ENCODE peak calls at places on chromosomes 12 and 14, in four cellular contexts. X is fibroblast of pulmonary artery; A is stimulated activated CD8-positive, alpha-beta memory T cell treated with anti-CD3 and anti-CD28 coated beads, Interleukin-12 subunit alpha, Interleukin-12 subunit beta, amount 100 ng/mL, for 4 hours; F is activated naive CD4-positive, alpha-beta T cell. S is an unnamed sample.

GRCh38 chr12:115227137-115227615 is 543.2 kb upstream of the TBX3 start:
- DNase-seq in X (peak), F (no peak), A (no peak), S (no peak)

GRCh38 chr12:89225401-89225800 is 126.9 kb downstream of the DUSP6 start:
- DNase-seq in X (peak), F (peak), A (peak), S (peak)

GRCh38 chr12:93080994-93081809 is 152.1 kb upstream of the EEA1 start:
- DNase-seq in A (no peak), F (no peak), X (peak), S (peak)

GRCh38 chr14:74202113-74202512 is 37.1 kb upstream of the VSX2 start:
- DNase-seq in A (no peak), F (no peak), X (no peak), S (no peak)

GRCh38 chr12:11730299-11731041 is 81.0 kb downstream of the ETV6 start:
- DNase-seq in X (no peak), A (no peak), F (no peak), S (no peak)

GRCh38 chr12:81146228-81147225 is 68.6 kb downstream of the ACSS3 start:
- DNase-seq in X (no peak), F (no peak), A (no peak), S (no peak)

GRCh38 chr12:75767957-75768356 is 256.5 kb upstream of the KRR1 start:
- DNase-seq in F (no peak), X (no peak), A (no peak), S (no peak)

GRCh38 chr14:102911991-102912761 is 10.3 kb upstream of the AMN start:
- DNase-seq in X (no peak), A (no peak), F (no peak), S (no peak)

GRCh38 chr12:12511021-12511783 is 51.5 kb downstream of the DUSP16 start:
- DNase-seq in X (no peak), F (no peak), A (no peak), S (no peak)

GRCh38 chr12:58540480-58541299 is 379.6 kb downstream of the LRIG3 start:
- DNase-seq in F (no peak), A (no peak), X (peak), S (peak)

GRCh38 chr12:95790912-95791849 is 617 bp upstream of the NTN4 start:
- DNase-seq in X (no peak), F (peak), A (no peak), S (peak)